ENCODE peak calls at places on chromosomes 11 and 22, in nine cellular contexts. M is AG10803; B is stimulated activated CD4-positive, alpha-beta T cell treated with anti-CD3 and anti-CD28 coated beads, Interleukin-12 subunit alpha, Interleukin-12 subunit beta, amount 100 ng/mL, for 24 hours; C is T47D; E is HT1080; W is left colon; Q is kidney tubule cell; S is naive thymus-derived CD4-positive, alpha-beta T cell; P is left ventricle myocardium superior. D is an unnamed sample.

GRCh38 chr11:115645631-115646271 is 141.5 kb upstream of the CADM1 start:
- DNase-seq in P (peak; percentile 75), B (no peak), W (no peak), C (no peak), M (no peak), S (no peak), E (no peak), Q (no peak), D (no peak)

GRCh38 chr22:46508391-46508999 is 28.9 kb downstream of the CELSR1 start:
- DNase-seq in W (no peak), M (no peak), S (no peak), Q (no peak), E (no peak), P (no peak), C (no peak), B (no peak), D (no peak)

GRCh38 chr11:4704054-4704789 is at the start of gene MMP26:
- DNase-seq in Q (peak; percentile 59), E (no peak), S (no peak), W (no peak), P (no peak), M (no peak), B (no peak), C (no peak), D (no peak)

GRCh38 chr22:45817705-45818104 is 146.1 kb downstream of the ATXN10 start:
- DNase-seq in S (no peak), E (no peak), M (no peak), B (no peak), C (no peak), P (no peak), W (no peak), Q (no peak), D (no peak)

GRCh38 chr11:69319255-69320106 is 25.5 kb downstream of the MYEOV start:
- DNase-seq in B (no peak), W (no peak), C (no peak), P (no peak), E (no peak), S (no peak), M (no peak), Q (no peak), D (no peak)

GRCh38 chr22:38936562-38936961 is 20.8 kb upstream of the APOBEC3A start:
- DNase-seq in P (no peak), M (no peak), S (no peak), C (no peak), E (no peak), Q (no peak), B (no peak), W (no peak), D (no peak)

GRCh38 chr11:80462211-80462610 is 1021.4 kb upstream of the TENM4 start:
- DNase-seq in P (no peak), C (no peak), B (no peak), W (no peak), M (no peak), Q (peak; percentile 84), E (peak; percentile 71), S (no peak), D (no peak)

GRCh38 chr11:96207459-96208449 is 135.2 kb downstream of the MAML2 start:
- DNase-seq in M (no peak), P (no peak), W (peak; percentile 47), S (no peak), E (peak; percentile 80), B (no peak), Q (no peak), C (peak; percentile 53), D (no peak)

GRCh38 chr11:10257478-10257877 is 36.5 kb downstream of the SBF2 start:
- DNase-seq in E (no peak), S (no peak), W (no peak), C (no peak), M (no peak), P (no peak), Q (no peak), B (no peak), D (no peak)

GRCh38 chr11:102807921-102808320 is 10.0 kb upstream of the MMP1 start:
- DNase-seq in C (peak; percentile 91), P (no peak), M (no peak), Q (peak; percentile 65), W (no peak), E (peak; percentile 24), S (no peak), B (no peak), D (no peak)

GRCh38 chr11:134340354-134340964 is 8.7 kb downstream of the GLB1L2 start:
- DNase-seq in P (no peak), Q (no peak), W (peak; percentile 67), E (no peak), S (no peak), M (no peak), C (no peak), B (no peak), D (no peak)

GRCh38 chr11:133082851-133083488 is 449.3 kb downstream of the OPCML start:
- DNase-seq in W (peak; percentile 66), E (peak; percentile 23), Q (peak; percentile 65), B (peak; percentile 48), S (peak; percentile 47), P (peak; percentile 84), C (peak; percentile 36), M (peak; percentile 52), D (no peak)

GRCh38 chr22:36406139-36406538 is 18.4 kb upstream of the MYH9 start:
- DNase-seq in P (no peak), W (no peak), Q (no peak), B (no peak), M (no peak), S (no peak), C (no peak), E (no peak), D (no peak)

GRCh38 chr11:110896358-110896757 is 184.1 kb upstream of the ARHGAP20 start:
- DNase-seq in E (peak; percentile 13), W (no peak), B (no peak), M (peak; percentile 71), S (no peak), C (no peak), Q (peak; percentile 17), P (no peak), D (no peak)

GRCh38 chr11:113090716-113091577 is 129.7 kb downstream of the NCAM1 start:
- DNase-seq in C (no peak), W (no peak), E (peak; percentile 60), S (no peak), P (no peak), Q (no peak), B (no peak), M (no peak), D (no peak)

GRCh38 chr11:130740819-130741218 is 175.5 kb downstream of the SNX19 start:
- DNase-seq in W (no peak), S (no peak), Q (no peak), P (no peak), E (no peak), B (no peak), M (peak; percentile 22), C (no peak), D (no peak)

GRCh38 chr11:62484352-62484751 is 62.3 kb downstream of the AHNAK start:
- DNase-seq in W (no peak), E (no peak), B (no peak), Q (no peak), P (no peak), M (no peak), S (no peak), C (no peak), D (no peak)

D was measured in HuH-7.5.